ENCODE peak calls at places on chromosome 16, in six cellular contexts. B is heart left ventricle, R is GM19239, P is cardiac muscle cell, Y is NCI-H510A treated with DMSO at 0.1 percent for 48 hours, U is HS-27A. Q is an unnamed sample.

GRCh38 chr16:4677994-4678393 is 15.4 kb upstream of the NUDT16L1 start:
- DNase-seq in B (no peak), R (no peak), P (no peak), Y (no peak), U (no peak), Q (no peak)

GRCh38 chr16:20995711-20996110 is 95.1 kb downstream of the LYRM1 start:
- DNase-seq in B (no peak), R (no peak), P (no peak), Y (no peak), U (no peak), Q (no peak)

GRCh38 chr16:49890876-49891275 is 35.0 kb upstream of the ZNF423 start:
- DNase-seq in B (no peak), R (no peak), P (peak), Y (no peak), U (no peak), Q (no peak)

GRCh38 chr16:55029509-55029908 is 98.8 kb downstream of the IRX5 start:
- DNase-seq in B (no peak), R (no peak), P (no peak), Y (no peak), U (no peak), Q (no peak)

GRCh38 chr16:80512460-80512859 is 28.3 kb upstream of the DYNLRB2 start:
- DNase-seq in B (no peak), R (no peak), P (no peak), Y (no peak), U (no peak), Q (no peak)

GRCh38 chr16:30592871-30593270 is 7.4 kb upstream of the ZNF785 start:
- DNase-seq in B (no peak), R (no peak), P (no peak), Y (no peak), U (no peak), Q (no peak)

GRCh38 chr16:80682435-80683070 is 121.8 kb downstream of the CDYL2 start:
- DNase-seq in B (no peak), R (no peak), P (peak), Y (no peak), U (peak), Q (no peak)

GRCh38 chr16:2825049-2825742 is 4.9 kb upstream of the ZG16B start:
- DNase-seq in B (no peak), R (no peak), P (no peak), Y (no peak), U (no peak), Q (no peak)

GRCh38 chr16:18803569-18804462 is 2.5 kb upstream of the ARL6IP1 start:
- DNase-seq in B (no peak), R (no peak), P (peak), Y (no peak), U (no peak), Q (no peak)

GRCh38 chr16:64841482-64841881 is 280.4 kb downstream of the CDH11 start:
- DNase-seq in B (no peak), R (no peak), P (no peak), Y (no peak), U (no peak), Q (no peak)

GRCh38 chr16:81703177-81704155 is 75.6 kb upstream of the PLCG2 start:
- DNase-seq in B (no peak), R (no peak), P (peak), Y (no peak), U (peak), Q (no peak)

GRCh38 chr16:3842994-3843393 is 37.5 kb downstream of the CREBBP start:
- DNase-seq in B (no peak), R (no peak), P (peak), Y (no peak), U (no peak), Q (no peak)